ENCODE peak calls at places on chromosomes 11 and 22, in eight cellular contexts. F is ACHN; C is astrocyte of the spinal cord; Y is RPMI8226; A is effector CD4-positive, alpha-beta T cell; U is fibroblast of gingiva; W is coronary artery; R is NCI-H187 treated with DMSO at 0.1 percent for 48 hours. B is an unnamed sample.

GRCh38 chr11:83092488-83093384 is 21.0 kb upstream of the RAB30 start:
- DNase-seq in W (no peak), A (no peak), F (peak; percentile 30), Y (no peak), C (peak; percentile 32), R (no peak), U (no peak), B (no peak)

GRCh38 chr11:90288207-90288821 is 65.5 kb upstream of the CHORDC1 start:
- DNase-seq in C (peak; percentile 23), A (no peak), Y (peak; percentile 18), F (peak; percentile 36), R (no peak), U (no peak), W (no peak), B (no peak)

GRCh38 chr22:23837496-23837859 is 1.3 kb downstream of the DERL3 start:
- DNase-seq in R (no peak), W (no peak), F (no peak), A (no peak), C (no peak), U (no peak), Y (peak; percentile 12), B (no peak)

GRCh38 chr22:19517171-19517500 is 7.1 kb downstream of the CLDN5 start:
- DNase-seq in R (no peak), C (no peak), F (no peak), U (no peak), Y (no peak), A (no peak), W (no peak), B (no peak)

GRCh38 chr11:73182824-73183321 is 35.2 kb upstream of the P2RY2 start:
- DNase-seq in F (no peak), R (no peak), A (no peak), C (no peak), Y (no peak), U (no peak), W (no peak), B (no peak)

GRCh38 chr11:102760355-102761035 is 19.9 kb downstream of the MMP10 start:
- DNase-seq in R (no peak), C (peak; percentile 94), F (no peak), Y (no peak), U (peak; percentile 88), W (no peak), A (no peak), B (no peak)

GRCh38 chr22:19943665-19944026 is 2.0 kb upstream of the TXNRD2 start:
- DNase-seq in Y (no peak), C (peak; percentile 78), R (no peak), F (peak; percentile 75), W (peak; percentile 73), A (no peak), U (peak; percentile 45), B (no peak)

GRCh38 chr11:66607126-66607834 is 9.2 kb upstream of the RBM14 start:
- DNase-seq in F (peak; percentile 49), Y (no peak), U (peak; percentile 93), R (no peak), C (peak; percentile 89), A (no peak), W (peak; percentile 93), B (no peak)

GRCh38 chr11:132062031-132062430 is 691.6 kb downstream of the NTM start:
- DNase-seq in F (no peak), U (no peak), Y (no peak), C (peak; percentile 73), R (no peak), A (no peak), W (no peak), B (no peak)

GRCh38 chr11:13126430-13126829 is 117.3 kb downstream of the RASSF10 start:
- DNase-seq in R (peak; percentile 77), U (peak; percentile 93), W (no peak), A (no peak), C (peak; percentile 98), Y (no peak), F (peak; percentile 88), B (no peak)

GRCh38 chr11:69057236-69057635 is 8.5 kb downstream of the TPCN2 start:
- DNase-seq in A (no peak), W (no peak), F (no peak), U (no peak), C (no peak), Y (no peak), R (no peak), B (no peak)

GRCh38 chr11:68641880-68642279 is 42.5 kb upstream of the GAL start:
- DNase-seq in R (no peak), Y (no peak), W (no peak), F (no peak), U (no peak), A (no peak), C (no peak), B (no peak)

GRCh38 chr11:63768232-63769043 is at the start of gene ZFTA:
- DNase-seq in U (peak; percentile 57), F (peak; percentile 50), A (peak; percentile 49), C (peak; percentile 64), R (no peak), W (no peak), Y (peak; percentile 80), B (peak; percentile 89)

GRCh38 chr11:2825886-2826678 is 59.5 kb downstream of the CDKN1C start:
- DNase-seq in Y (peak; percentile 60), U (peak; percentile 95), C (peak; percentile 98), R (no peak), A (no peak), F (peak; percentile 30), W (peak; percentile 92), B (no peak)

GRCh38 chr11:1877211-1878133 is 14.2 kb downstream of the PRR33 start:
- DNase-seq in U (peak; percentile 14), Y (no peak), F (no peak), R (no peak), C (peak; percentile 72), W (peak; percentile 77), A (no peak), B (no peak)

GRCh38 chr11:60206616-60207015 is 23.7 kb upstream of the MS4A6A start:
- DNase-seq in Y (no peak), R (no peak), A (no peak), F (no peak), W (no peak), U (no peak), C (no peak), B (no peak)

GRCh38 chr11:2841411-2842190 is 44.0 kb downstream of the CDKN1C start:
- DNase-seq in U (no peak), F (no peak), Y (no peak), A (no peak), C (no peak), R (no peak), W (no peak), B (no peak)

GRCh38 chr22:48627203-48627602 is 1200.5 kb downstream of the BRD1 start:
- DNase-seq in W (no peak), F (no peak), Y (peak; percentile 71), C (no peak), U (no peak), R (no peak), A (no peak), B (no peak)

GRCh38 chr11:20360650-20361049 is 2.9 kb upstream of the HTATIP2 start:
- DNase-seq in W (no peak), F (peak; percentile 86), U (no peak), C (peak; percentile 56), Y (peak; percentile 42), R (no peak), A (peak; percentile 15), B (no peak)

GRCh38 chr22:42932857-42933782 is 76.0 kb upstream of the ARFGAP3 start:
- DNase-seq in R (no peak), C (no peak), Y (no peak), F (no peak), A (no peak), W (peak; percentile 85), U (no peak), B (no peak)

GRCh38 chr22:17117890-17118289 is 3.3 kb downstream of the TMEM121B start:
- DNase-seq in U (no peak), A (no peak), W (no peak), R (no peak), C (no peak), Y (no peak), F (no peak), B (no peak)

GRCh38 chr11:92854952-92855351 is 114.5 kb upstream of the MTNR1B start:
- DNase-seq in W (no peak), R (no peak), F (no peak), C (no peak), Y (peak; percentile 69), U (no peak), A (no peak), B (no peak)

GRCh38 chr11:57527056-57527631 is 3.4 kb downstream of the TIMM10 start:
- DNase-seq in C (peak; percentile 59), F (peak; percentile 47), Y (peak; percentile 76), W (no peak), R (no peak), U (peak; percentile 49), A (peak; percentile 72), B (peak; percentile 70)

GRCh38 chr11:95699631-95700470 is 89.7 kb downstream of the FAM76B start:
- DNase-seq in R (no peak), F (no peak), Y (no peak), U (peak; percentile 12), C (peak; percentile 36), W (no peak), A (no peak), B (no peak)

GRCh38 chr22:50217543-50218152 is 16.8 kb downstream of the SELENOO start:
- DNase-seq in C (no peak), F (no peak), R (no peak), U (no peak), Y (no peak), A (no peak), W (no peak), B (no peak)

GRCh38 chr11:83641511-83641910 is 355.3 kb upstream of the CCDC90B start:
- DNase-seq in Y (no peak), A (no peak), F (no peak), W (no peak), U (peak; percentile 91), R (no peak), C (no peak), B (peak; percentile 49)

GRCh38 chr22:45226681-45227186 is 14.0 kb downstream of the KIAA0930 start:
- DNase-seq in A (no peak), F (no peak), R (no peak), Y (peak; percentile 15), U (peak; percentile 71), C (no peak), W (no peak), B (peak; percentile 38)

B was measured in ecto neural progenitor cell.